ENCODE peak calls at places on chromosomes 16 and 17, in six cellular contexts. One of them, this sample, is unnamed.
A peak's percentile ranks its signal among the peaks of the same experiment; 100 is the strongest.

GRCh38 chr16:87314990-87315420 is 2.2 kb downstream of the C16orf95 start:
- DNase-seq in heart right ventricle: no peak
- DNase-seq in upper lobe of right lung: no peak
- DNase-seq in MM.1S: peak; percentile 61
- DNase-seq in GM20000: no peak
- DNase-seq in ascending aorta: no peak
- DNase-seq in this sample: no peak

GRCh38 chr17:45812102-45812501 is 28.0 kb downstream of the CRHR1 start:
- DNase-seq in heart right ventricle: no peak
- DNase-seq in upper lobe of right lung: no peak
- DNase-seq in MM.1S: no peak
- DNase-seq in GM20000: no peak
- DNase-seq in ascending aorta: no peak
- DNase-seq in this sample: no peak

GRCh38 chr16:66265556-66266133 is 100.8 kb upstream of the CDH5 start:
- DNase-seq in heart right ventricle: no peak
- DNase-seq in upper lobe of right lung: peak; percentile 31
- DNase-seq in MM.1S: no peak
- DNase-seq in GM20000: no peak
- DNase-seq in ascending aorta: no peak
- DNase-seq in this sample: peak; percentile 29

GRCh38 chr16:89720520-89720858 is 209 bp downstream of the VPS9D1 start:
- DNase-seq in heart right ventricle: peak; percentile 44
- DNase-seq in upper lobe of right lung: peak; percentile 79
- DNase-seq in MM.1S: no peak
- DNase-seq in GM20000: no peak
- DNase-seq in ascending aorta: no peak
- DNase-seq in this sample: no peak

GRCh38 chr16:27769561-27770222 is 219.7 kb downstream of the KATNIP start:
- DNase-seq in heart right ventricle: no peak
- DNase-seq in upper lobe of right lung: peak; percentile 53
- DNase-seq in MM.1S: no peak
- DNase-seq in GM20000: no peak
- DNase-seq in ascending aorta: no peak
- DNase-seq in this sample: no peak

GRCh38 chr16:79795556-79795955 is 195.0 kb upstream of the MAF start:
- DNase-seq in heart right ventricle: no peak
- DNase-seq in upper lobe of right lung: no peak
- DNase-seq in MM.1S: no peak
- DNase-seq in GM20000: no peak
- DNase-seq in ascending aorta: no peak
- DNase-seq in this sample: no peak

GRCh38 chr16:64534180-64534780 is 587.6 kb downstream of the CDH11 start:
- DNase-seq in heart right ventricle: no peak
- DNase-seq in upper lobe of right lung: no peak
- DNase-seq in MM.1S: no peak
- DNase-seq in GM20000: no peak
- DNase-seq in ascending aorta: no peak
- DNase-seq in this sample: no peak

GRCh38 chr16:16148755-16149154 is 74.5 kb downstream of the ABCC6 start:
- DNase-seq in heart right ventricle: no peak
- DNase-seq in upper lobe of right lung: no peak
- DNase-seq in MM.1S: no peak
- DNase-seq in GM20000: no peak
- DNase-seq in ascending aorta: no peak
- DNase-seq in this sample: no peak

GRCh38 chr17:50508573-50509460 is 578 bp downstream of the MYCBPAP start:
- DNase-seq in heart right ventricle: no peak
- DNase-seq in upper lobe of right lung: no peak
- DNase-seq in MM.1S: no peak
- DNase-seq in GM20000: no peak
- DNase-seq in ascending aorta: no peak
- DNase-seq in this sample: no peak
- TF ChIP-seq CTCF in heart right ventricle: no peak
- TF ChIP-seq CTCF in upper lobe of right lung: peak; percentile 27
- TF ChIP-seq CTCF in MM.1S: no peak
- TF ChIP-seq CTCF in GM20000: no peak
- TF ChIP-seq CTCF in ascending aorta: peak; percentile 21
- TF ChIP-seq CTCF in this sample: no peak

GRCh38 chr16:68357521-68357922 is 46.7 kb downstream of the PRMT7 start:
- DNase-seq in heart right ventricle: no peak
- DNase-seq in upper lobe of right lung: no peak
- DNase-seq in MM.1S: no peak
- DNase-seq in GM20000: no peak
- DNase-seq in ascending aorta: no peak
- DNase-seq in this sample: no peak
- TF ChIP-seq CTCF in heart right ventricle: no peak
- TF ChIP-seq CTCF in upper lobe of right lung: no peak
- TF ChIP-seq CTCF in MM.1S: no peak
- TF ChIP-seq CTCF in GM20000: no peak
- TF ChIP-seq CTCF in ascending aorta: no peak
- TF ChIP-seq CTCF in this sample: no peak

DNA sequence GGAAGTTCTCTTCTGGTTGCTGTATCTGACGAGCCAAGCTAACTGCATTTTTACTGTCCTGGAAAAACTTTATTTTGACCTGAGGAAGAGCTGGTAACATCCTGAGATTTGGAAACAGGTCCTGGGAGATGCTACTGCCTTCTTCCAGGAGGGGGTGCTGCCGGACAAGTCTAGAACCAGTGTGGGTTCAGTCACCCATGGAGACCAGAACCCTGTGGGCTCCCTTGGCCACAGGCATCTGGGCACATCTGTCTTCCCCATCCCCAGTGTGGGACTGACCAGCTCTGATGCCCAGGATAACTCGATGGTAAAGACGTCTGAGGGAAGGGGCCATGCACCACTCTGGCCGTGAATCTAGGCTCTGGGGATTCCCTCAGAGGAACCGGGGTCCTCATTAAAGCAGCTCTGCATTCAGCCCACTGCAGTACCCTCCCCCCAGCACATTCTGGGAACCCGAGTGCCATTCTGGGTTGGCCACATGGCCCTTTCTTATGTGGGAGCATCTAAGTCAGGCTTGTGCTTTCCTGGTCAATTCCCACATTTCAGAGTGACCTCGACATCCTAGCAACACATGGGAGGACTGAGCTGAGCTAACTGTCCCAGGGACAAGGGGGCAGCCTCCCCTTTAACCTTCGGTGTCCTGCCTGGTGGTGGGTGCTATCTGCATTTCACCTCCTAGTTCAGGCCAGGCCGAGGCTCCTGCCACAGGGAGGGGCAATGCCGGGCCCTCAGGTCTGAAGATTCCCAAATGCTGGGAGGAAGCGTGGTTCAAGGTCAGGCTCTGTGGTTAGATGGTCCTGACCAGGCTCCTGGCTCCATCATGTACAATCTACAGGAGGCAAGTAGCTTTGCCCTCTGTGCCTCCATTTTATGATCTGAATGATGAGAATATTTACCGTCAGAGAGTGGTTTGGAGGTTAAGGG is 6.4 kb downstream of the C16orf86 start:
- DNase-seq in heart right ventricle: peak; percentile 77
- DNase-seq in upper lobe of right lung: no peak
- DNase-seq in MM.1S: peak; percentile 61
- DNase-seq in GM20000: peak; percentile 83
- DNase-seq in ascending aorta: no peak
- DNase-seq in this sample: no peak
- TF ChIP-seq CTCF in heart right ventricle: peak; percentile 57
- TF ChIP-seq CTCF in upper lobe of right lung: peak; percentile 73
- TF ChIP-seq CTCF in MM.1S: peak; percentile 82
- TF ChIP-seq CTCF in GM20000: peak; percentile 71
- TF ChIP-seq CTCF in ascending aorta: peak; percentile 37
- TF ChIP-seq CTCF in this sample: peak; percentile 43

GRCh38 chr17:75486151-75486550 is 29.2 kb downstream of the CASKIN2 start:
- DNase-seq in heart right ventricle: no peak
- DNase-seq in upper lobe of right lung: no peak
- DNase-seq in MM.1S: no peak
- DNase-seq in GM20000: no peak
- DNase-seq in ascending aorta: no peak
- DNase-seq in this sample: no peak

GRCh38 chr17:75486951-75487350 is 28.4 kb downstream of the CASKIN2 start:
- DNase-seq in heart right ventricle: no peak
- DNase-seq in upper lobe of right lung: no peak
- DNase-seq in MM.1S: no peak
- DNase-seq in GM20000: no peak
- DNase-seq in ascending aorta: no peak
- DNase-seq in this sample: no peak

GRCh38 chr17:75485688-75486087 is 29.3 kb downstream of the TMEM94 start:
- DNase-seq in heart right ventricle: no peak
- DNase-seq in upper lobe of right lung: peak; percentile 57
- DNase-seq in MM.1S: no peak
- DNase-seq in GM20000: no peak
- DNase-seq in ascending aorta: no peak
- DNase-seq in this sample: no peak

GRCh38 chr17:75488693-75489510 is 26.4 kb downstream of the CASKIN2 start:
- DNase-seq in heart right ventricle: no peak
- DNase-seq in upper lobe of right lung: no peak
- DNase-seq in MM.1S: no peak
- DNase-seq in GM20000: no peak
- DNase-seq in ascending aorta: no peak
- DNase-seq in this sample: no peak

GRCh38 chr17:75487351-75488070 is 27.8 kb downstream of the CASKIN2 start:
- DNase-seq in heart right ventricle: no peak
- DNase-seq in upper lobe of right lung: peak; percentile 69
- DNase-seq in MM.1S: no peak
- DNase-seq in GM20000: peak; percentile 79
- DNase-seq in ascending aorta: no peak
- DNase-seq in this sample: no peak
- TF ChIP-seq CTCF in heart right ventricle: no peak
- TF ChIP-seq CTCF in upper lobe of right lung: peak; percentile 15
- TF ChIP-seq CTCF in MM.1S: no peak
- TF ChIP-seq CTCF in GM20000: no peak
- TF ChIP-seq CTCF in ascending aorta: no peak
- TF ChIP-seq CTCF in this sample: no peak

DNA sequence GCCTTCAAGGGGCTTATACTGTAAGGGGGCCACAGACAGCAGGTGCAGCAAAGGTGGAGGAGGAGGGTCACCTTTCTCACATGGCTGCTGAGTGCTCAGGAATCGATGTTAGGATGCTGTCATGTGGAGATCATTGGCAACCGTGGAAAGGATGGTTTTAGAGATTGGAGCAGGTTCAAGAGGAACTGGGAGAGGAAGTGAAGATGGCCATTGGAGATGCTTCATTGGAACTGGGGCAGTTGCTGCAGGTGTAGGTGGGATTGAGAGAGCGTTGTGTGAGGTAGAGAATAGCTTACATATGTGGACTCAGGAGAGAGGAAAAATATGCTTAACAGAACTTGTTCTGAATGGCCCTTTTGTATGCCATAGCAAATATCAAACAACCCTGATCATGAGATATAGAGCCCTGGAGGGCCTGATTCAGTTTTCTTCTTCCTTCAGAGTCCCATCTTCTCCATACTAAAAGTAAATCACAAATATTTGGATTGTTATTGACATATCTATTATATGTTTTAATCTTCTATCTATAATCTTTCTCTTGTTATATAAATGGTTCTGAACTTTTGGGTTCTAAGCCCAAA is 40.8 kb downstream of the LDHD start:
- DNase-seq in heart right ventricle: no peak
- DNase-seq in upper lobe of right lung: no peak
- DNase-seq in MM.1S: no peak
- DNase-seq in GM20000: no peak
- DNase-seq in ascending aorta: no peak
- DNase-seq in this sample: no peak
- TF ChIP-seq CTCF in heart right ventricle: no peak
- TF ChIP-seq CTCF in upper lobe of right lung: no peak
- TF ChIP-seq CTCF in MM.1S: no peak
- TF ChIP-seq CTCF in GM20000: no peak
- TF ChIP-seq CTCF in ascending aorta: no peak
- TF ChIP-seq CTCF in this sample: no peak

GRCh38 chr17:2191227-2191626 is 112.4 kb downstream of the SMG6 start:
- DNase-seq in heart right ventricle: no peak
- DNase-seq in upper lobe of right lung: no peak
- DNase-seq in MM.1S: no peak
- DNase-seq in GM20000: no peak
- DNase-seq in ascending aorta: no peak
- DNase-seq in this sample: no peak

GRCh38 chr17:2194778-2195417 is 108.7 kb downstream of the SMG6 start:
- DNase-seq in heart right ventricle: no peak
- DNase-seq in upper lobe of right lung: no peak
- DNase-seq in MM.1S: no peak
- DNase-seq in GM20000: no peak
- DNase-seq in ascending aorta: no peak
- DNase-seq in this sample: peak; percentile 52

GRCh38 chr17:2190014-2190413 is 113.6 kb downstream of the SMG6 start:
- DNase-seq in heart right ventricle: no peak
- DNase-seq in upper lobe of right lung: no peak
- DNase-seq in MM.1S: no peak
- DNase-seq in GM20000: no peak
- DNase-seq in ascending aorta: no peak
- DNase-seq in this sample: no peak

GRCh38 chr17:2191785-2192184 is 111.8 kb downstream of the SMG6 start:
- DNase-seq in heart right ventricle: no peak
- DNase-seq in upper lobe of right lung: no peak
- DNase-seq in MM.1S: no peak
- DNase-seq in GM20000: no peak
- DNase-seq in ascending aorta: no peak
- DNase-seq in this sample: no peak

DNA sequence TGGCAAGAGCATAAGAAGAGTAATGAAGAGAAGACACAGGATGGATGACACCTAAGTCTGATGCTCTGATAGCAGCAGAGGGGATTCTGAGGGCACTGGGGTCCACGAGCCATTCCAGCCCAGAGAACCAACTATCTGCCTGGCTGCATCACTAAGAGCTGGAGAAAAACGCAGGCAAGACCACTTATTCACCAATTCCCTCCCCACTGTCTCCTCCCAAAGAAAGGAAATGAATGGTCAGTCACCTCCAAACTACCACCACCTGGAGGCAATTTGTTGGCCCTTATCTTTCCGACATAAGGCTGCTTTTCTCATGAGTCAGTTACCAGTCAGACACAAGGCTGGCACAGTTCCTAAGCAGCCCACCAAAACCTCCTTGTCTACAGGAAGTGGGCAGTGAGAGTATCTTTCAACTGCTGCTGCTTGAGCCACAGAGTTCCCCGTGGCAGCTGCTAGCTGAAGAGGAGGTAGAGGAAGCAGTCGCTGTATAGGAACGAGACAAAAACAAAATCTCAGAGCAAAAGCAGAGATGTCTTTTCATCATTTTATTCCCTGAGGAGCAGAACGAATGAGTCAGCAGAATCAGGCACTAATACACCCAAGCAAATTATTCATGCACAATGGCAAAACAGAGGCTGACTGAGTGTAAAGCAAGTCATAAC is 111.1 kb downstream of the SMG6 start:
- DNase-seq in heart right ventricle: no peak
- DNase-seq in upper lobe of right lung: no peak
- DNase-seq in MM.1S: no peak
- DNase-seq in GM20000: peak; percentile 11
- DNase-seq in ascending aorta: no peak
- DNase-seq in this sample: no peak
- TF ChIP-seq CTCF in heart right ventricle: no peak
- TF ChIP-seq CTCF in upper lobe of right lung: no peak
- TF ChIP-seq CTCF in MM.1S: no peak
- TF ChIP-seq CTCF in GM20000: no peak
- TF ChIP-seq CTCF in ascending aorta: no peak
- TF ChIP-seq CTCF in this sample: no peak

DNA sequence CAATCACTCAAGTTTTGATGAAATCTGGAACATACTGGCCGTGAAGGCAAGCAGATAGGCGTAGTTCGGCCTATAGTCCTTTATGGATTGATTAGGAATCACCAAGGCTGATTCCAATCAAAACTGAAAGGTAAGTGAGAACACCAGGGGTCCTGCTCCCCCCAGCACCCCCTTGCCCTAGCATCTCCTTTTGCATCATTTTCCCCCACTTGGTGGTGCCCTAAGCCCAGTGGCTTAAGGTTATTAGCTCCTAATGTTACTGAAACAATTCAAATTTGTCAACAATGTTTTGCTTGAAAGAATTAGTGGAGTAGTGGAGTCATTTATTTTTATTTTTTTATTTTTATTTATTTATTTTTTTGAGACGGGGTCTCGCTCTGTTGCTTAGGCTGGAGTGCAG is 4.9 kb downstream of the SLFN14 start:
- DNase-seq in heart right ventricle: no peak
- DNase-seq in upper lobe of right lung: no peak
- DNase-seq in MM.1S: no peak
- DNase-seq in GM20000: peak; percentile 15
- DNase-seq in ascending aorta: no peak
- DNase-seq in this sample: no peak
- TF ChIP-seq CTCF in heart right ventricle: no peak
- TF ChIP-seq CTCF in upper lobe of right lung: peak; percentile 14
- TF ChIP-seq CTCF in MM.1S: peak; percentile 23
- TF ChIP-seq CTCF in GM20000: no peak
- TF ChIP-seq CTCF in ascending aorta: no peak
- TF ChIP-seq CTCF in this sample: no peak